ENCODE peak calls at places on chromosomes 12 and 14, in ten cellular contexts. T, G, B, C, M, E, H, I, D and L are unnamed samples.

GRCh38 chr14:38207830-38208815 is at the start of gene SSTR1:
- DNase-seq in T (no peak), G (peak; percentile 47), B (no peak), C (peak; percentile 13), M (no peak), E (no peak), H (no peak), I (peak; percentile 55), D (no peak), L (no peak)

GRCh38 chr12:129257526-129257925 is 404.2 kb downstream of the GLT1D1 start:
- DNase-seq in T (no peak), G (no peak), B (no peak), C (no peak), M (no peak), E (no peak), H (no peak), I (no peak), D (no peak), L (no peak)

GRCh38 chr12:46303039-46303666 is 34.3 kb upstream of the SLC38A1 start:
- DNase-seq in T (no peak), G (no peak), B (peak; percentile 19), C (no peak), M (peak; percentile 48), E (peak; percentile 25), H (peak; percentile 22), I (peak; percentile 37), D (no peak), L (no peak)

GRCh38 chr14:51219473-51220448 is 20.3 kb upstream of the TMX1 start:
- DNase-seq in T (no peak), G (peak; percentile 56), B (no peak), C (peak; percentile 16), M (peak; percentile 21), E (no peak), H (no peak), I (peak; percentile 61), D (peak; percentile 23), L (no peak)

GRCh38 chr12:124551268-124552144 is 15.9 kb downstream of the NCOR2 start:
- DNase-seq in T (peak; percentile 68), G (peak; percentile 39), B (no peak), C (no peak), M (no peak), E (no peak), H (no peak), I (peak; percentile 95), D (peak; percentile 27), L (peak; percentile 84)

GRCh38 chr12:105523164-105524057 is 192.9 kb downstream of the C12orf75 start:
- DNase-seq in T (peak; percentile 83), G (no peak), B (no peak), C (no peak), M (no peak), E (no peak), H (no peak), I (peak; percentile 87), D (no peak), L (peak; percentile 91)

GRCh38 chr14:54147285-54147684 is 190.7 kb upstream of the BMP4 start:
- DNase-seq in T (peak; percentile 15), G (no peak), B (no peak), C (no peak), M (no peak), E (no peak), H (no peak), I (no peak), D (no peak), L (no peak)

GRCh38 chr12:2374092-2374740 is 321.4 kb downstream of the CACNA1C start:
- DNase-seq in T (no peak), G (no peak), B (no peak), C (no peak), M (no peak), E (no peak), H (no peak), I (no peak), D (no peak), L (no peak)

GRCh38 chr12:4046150-4046845 is 173.1 kb upstream of the PARP11 start:
- DNase-seq in T (no peak), G (no peak), B (no peak), C (no peak), M (no peak), E (no peak), H (no peak), I (peak; percentile 63), D (no peak), L (no peak)

GRCh38 chr14:32050839-32051238 is 26.3 kb upstream of the ARHGAP5 start:
- DNase-seq in T (no peak), G (no peak), B (no peak), C (no peak), M (no peak), E (no peak), H (no peak), I (no peak), D (no peak), L (no peak)

GRCh38 chr12:34605955-34606748 is 583.9 kb downstream of the ALG10 start:
- DNase-seq in T (no peak), G (no peak), B (no peak), C (no peak), M (no peak), E (no peak), H (no peak), I (no peak), D (no peak), L (peak; percentile 8)

GRCh38 chr12:131209082-131210070 is 255.7 kb downstream of the ADGRD1 start:
- DNase-seq in T (no peak), G (no peak), B (no peak), C (no peak), M (no peak), E (no peak), H (no peak), I (no peak), D (no peak), L (no peak)

GRCh38 chr12:50509009-50509663 is 4.4 kb downstream of the DIP2B start:
- DNase-seq in T (no peak), G (no peak), B (no peak), C (no peak), M (no peak), E (no peak), H (no peak), I (peak; percentile 31), D (no peak), L (no peak)

GRCh38 chr12:54014315-54015209 is 5.8 kb downstream of the HOXC8 start:
- DNase-seq in T (no peak), G (no peak), B (no peak), C (no peak), M (no peak), E (no peak), H (no peak), I (no peak), D (no peak), L (no peak)

GRCh38 chr12:51118706-51119105 is 35.3 kb upstream of the CSRNP2 start:
- DNase-seq in T (no peak), G (no peak), B (no peak), C (peak; percentile 75), M (no peak), E (no peak), H (no peak), I (no peak), D (no peak), L (no peak)

GRCh38 chr12:84632556-84632955 is 280.0 kb downstream of the SLC6A15 start:
- DNase-seq in T (no peak), G (no peak), B (no peak), C (peak; percentile 71), M (no peak), E (no peak), H (no peak), I (peak; percentile 15), D (no peak), L (no peak)